ENCODE peak calls at places on chromosomes 12 and 14, in nine cellular contexts. One of them, this sample, is unnamed.

GRCh38 chr12:75482636-75483035 is 2.1 kb downstream of the GLIPR1 start:
- DNase-seq in B cell: no peak
- DNase-seq in activated CD8-positive, alpha-beta T cell treated with anti-CD3 and anti-CD28 coated beads for 36 hours: no peak
- DNase-seq in adrenal gland: no peak
- DNase-seq in AG10803: no peak
- DNase-seq in CD8-positive, alpha-beta T cell: no peak
- DNase-seq in fibroblast of the aortic adventitia: peak
- DNase-seq in WTC11: no peak
- DNase-seq in IMR-90: no peak
- DNase-seq in this sample: no peak

GRCh38 chr12:65248656-65249633 is 29.5 kb upstream of the MSRB3 start:
- DNase-seq in adrenal gland: peak
- DNase-seq in fibroblast of the aortic adventitia: peak
- DNase-seq in B cell: no peak
- DNase-seq in CD8-positive, alpha-beta T cell: no peak
- DNase-seq in IMR-90: no peak
- DNase-seq in AG10803: no peak
- DNase-seq in activated CD8-positive, alpha-beta T cell treated with anti-CD3 and anti-CD28 coated beads for 36 hours: peak
- DNase-seq in WTC11: no peak
- DNase-seq in this sample: no peak

GRCh38 chr12:6647083-6647604 is at the start of gene ACRBP:
- DNase-seq in WTC11: peak
- DNase-seq in AG10803: peak
- DNase-seq in IMR-90: peak
- DNase-seq in fibroblast of the aortic adventitia: peak
- DNase-seq in adrenal gland: peak
- DNase-seq in B cell: peak
- DNase-seq in CD8-positive, alpha-beta T cell: no peak
- DNase-seq in activated CD8-positive, alpha-beta T cell treated with anti-CD3 and anti-CD28 coated beads for 36 hours: peak
- DNase-seq in this sample: peak

GRCh38 chr14:99809864-99810854 is 16.9 kb downstream of the EML1 start:
- DNase-seq in adrenal gland: no peak
- DNase-seq in activated CD8-positive, alpha-beta T cell treated with anti-CD3 and anti-CD28 coated beads for 36 hours: no peak
- DNase-seq in WTC11: no peak
- DNase-seq in CD8-positive, alpha-beta T cell: no peak
- DNase-seq in fibroblast of the aortic adventitia: no peak
- DNase-seq in B cell: no peak
- DNase-seq in IMR-90: no peak
- DNase-seq in AG10803: peak
- DNase-seq in this sample: no peak

GRCh38 chr14:49946320-49947141 is 53.6 kb downstream of the ARF6 start:
- DNase-seq in B cell: no peak
- DNase-seq in AG10803: peak
- DNase-seq in WTC11: no peak
- DNase-seq in adrenal gland: peak
- DNase-seq in CD8-positive, alpha-beta T cell: no peak
- DNase-seq in fibroblast of the aortic adventitia: peak
- DNase-seq in activated CD8-positive, alpha-beta T cell treated with anti-CD3 and anti-CD28 coated beads for 36 hours: peak
- DNase-seq in IMR-90: peak
- DNase-seq in this sample: no peak

GRCh38 chr12:71755146-71755892 is 656 bp downstream of the RAB21 start:
- DNase-seq in CD8-positive, alpha-beta T cell: peak
- DNase-seq in activated CD8-positive, alpha-beta T cell treated with anti-CD3 and anti-CD28 coated beads for 36 hours: peak
- DNase-seq in adrenal gland: peak
- DNase-seq in B cell: peak
- DNase-seq in WTC11: no peak
- DNase-seq in AG10803: peak
- DNase-seq in fibroblast of the aortic adventitia: peak
- DNase-seq in IMR-90: peak
- DNase-seq in this sample: peak

GRCh38 chr12:70290126-70290525 is 46.9 kb downstream of the CNOT2 start:
- DNase-seq in adrenal gland: no peak
- DNase-seq in WTC11: no peak
- DNase-seq in IMR-90: no peak
- DNase-seq in activated CD8-positive, alpha-beta T cell treated with anti-CD3 and anti-CD28 coated beads for 36 hours: no peak
- DNase-seq in fibroblast of the aortic adventitia: no peak
- DNase-seq in CD8-positive, alpha-beta T cell: no peak
- DNase-seq in AG10803: peak
- DNase-seq in B cell: no peak
- DNase-seq in this sample: no peak

GRCh38 chr14:50531595-50532501 is 521 bp downstream of the MAP4K5 start:
- DNase-seq in activated CD8-positive, alpha-beta T cell treated with anti-CD3 and anti-CD28 coated beads for 36 hours: peak
- DNase-seq in AG10803: peak
- DNase-seq in WTC11: peak
- DNase-seq in CD8-positive, alpha-beta T cell: peak
- DNase-seq in IMR-90: peak
- DNase-seq in B cell: peak
- DNase-seq in fibroblast of the aortic adventitia: peak
- DNase-seq in adrenal gland: peak
- DNase-seq in this sample: peak

GRCh38 chr12:63876980-63877379 is 32.5 kb downstream of the SRGAP1 start:
- DNase-seq in B cell: no peak
- DNase-seq in fibroblast of the aortic adventitia: peak
- DNase-seq in CD8-positive, alpha-beta T cell: no peak
- DNase-seq in adrenal gland: no peak
- DNase-seq in IMR-90: no peak
- DNase-seq in AG10803: no peak
- DNase-seq in WTC11: no peak
- DNase-seq in activated CD8-positive, alpha-beta T cell treated with anti-CD3 and anti-CD28 coated beads for 36 hours: no peak
- DNase-seq in this sample: no peak

GRCh38 chr14:98906123-98906995 is 365.6 kb downstream of the BCL11B start:
- DNase-seq in fibroblast of the aortic adventitia: no peak
- DNase-seq in WTC11: no peak
- DNase-seq in B cell: no peak
- DNase-seq in AG10803: peak
- DNase-seq in CD8-positive, alpha-beta T cell: no peak
- DNase-seq in adrenal gland: no peak
- DNase-seq in activated CD8-positive, alpha-beta T cell treated with anti-CD3 and anti-CD28 coated beads for 36 hours: no peak
- DNase-seq in IMR-90: no peak
- DNase-seq in this sample: no peak

GRCh38 chr14:92649934-92650545 is 98.4 kb downstream of the LGMN start:
- DNase-seq in B cell: no peak
- DNase-seq in adrenal gland: peak
- DNase-seq in IMR-90: peak
- DNase-seq in WTC11: no peak
- DNase-seq in CD8-positive, alpha-beta T cell: no peak
- DNase-seq in AG10803: peak
- DNase-seq in fibroblast of the aortic adventitia: peak
- DNase-seq in activated CD8-positive, alpha-beta T cell treated with anti-CD3 and anti-CD28 coated beads for 36 hours: no peak
- DNase-seq in this sample: no peak

GRCh38 chr14:105207460-105207901 is 26.4 kb upstream of the NUDT14 start:
- DNase-seq in adrenal gland: no peak
- DNase-seq in AG10803: no peak
- DNase-seq in WTC11: peak
- DNase-seq in CD8-positive, alpha-beta T cell: no peak
- DNase-seq in B cell: no peak
- DNase-seq in fibroblast of the aortic adventitia: no peak
- DNase-seq in IMR-90: no peak
- DNase-seq in activated CD8-positive, alpha-beta T cell treated with anti-CD3 and anti-CD28 coated beads for 36 hours: no peak
- DNase-seq in this sample: no peak

GRCh38 chr14:63510538-63510937 is 32.6 kb downstream of the PPP2R5E start:
- DNase-seq in adrenal gland: no peak
- DNase-seq in B cell: no peak
- DNase-seq in WTC11: no peak
- DNase-seq in fibroblast of the aortic adventitia: no peak
- DNase-seq in IMR-90: peak
- DNase-seq in CD8-positive, alpha-beta T cell: peak
- DNase-seq in AG10803: no peak
- DNase-seq in activated CD8-positive, alpha-beta T cell treated with anti-CD3 and anti-CD28 coated beads for 36 hours: peak
- DNase-seq in this sample: peak

GRCh38 chr12:25323774-25324086 is 73.0 kb upstream of the KRAS start:
- DNase-seq in WTC11: no peak
- DNase-seq in activated CD8-positive, alpha-beta T cell treated with anti-CD3 and anti-CD28 coated beads for 36 hours: peak
- DNase-seq in B cell: no peak
- DNase-seq in adrenal gland: no peak
- DNase-seq in CD8-positive, alpha-beta T cell: no peak
- DNase-seq in AG10803: no peak
- DNase-seq in IMR-90: no peak
- DNase-seq in fibroblast of the aortic adventitia: no peak
- DNase-seq in this sample: no peak

GRCh38 chr14:92670967-92671366 is 77.5 kb downstream of the LGMN start:
- DNase-seq in fibroblast of the aortic adventitia: peak
- DNase-seq in activated CD8-positive, alpha-beta T cell treated with anti-CD3 and anti-CD28 coated beads for 36 hours: peak
- DNase-seq in AG10803: peak
- DNase-seq in IMR-90: peak
- DNase-seq in WTC11: no peak
- DNase-seq in B cell: no peak
- DNase-seq in CD8-positive, alpha-beta T cell: no peak
- DNase-seq in adrenal gland: no peak
- DNase-seq in this sample: no peak

GRCh38 chr12:33942172-33942571 is 80.1 kb upstream of the ALG10 start:
- DNase-seq in AG10803: no peak
- DNase-seq in WTC11: no peak
- DNase-seq in adrenal gland: no peak
- DNase-seq in activated CD8-positive, alpha-beta T cell treated with anti-CD3 and anti-CD28 coated beads for 36 hours: no peak
- DNase-seq in IMR-90: no peak
- DNase-seq in fibroblast of the aortic adventitia: no peak
- DNase-seq in B cell: no peak
- DNase-seq in CD8-positive, alpha-beta T cell: no peak
- DNase-seq in this sample: no peak

GRCh38 chr12:131959641-131960589 is 10.2 kb downstream of the EP400 start:
- DNase-seq in fibroblast of the aortic adventitia: no peak
- DNase-seq in adrenal gland: peak
- DNase-seq in activated CD8-positive, alpha-beta T cell treated with anti-CD3 and anti-CD28 coated beads for 36 hours: no peak
- DNase-seq in IMR-90: no peak
- DNase-seq in CD8-positive, alpha-beta T cell: no peak
- DNase-seq in AG10803: no peak
- DNase-seq in WTC11: no peak
- DNase-seq in B cell: no peak
- DNase-seq in this sample: no peak

GRCh38 chr14:52013984-52014600 is 24.7 kb downstream of the RTRAF start:
- DNase-seq in WTC11: peak
- DNase-seq in activated CD8-positive, alpha-beta T cell treated with anti-CD3 and anti-CD28 coated beads for 36 hours: peak
- DNase-seq in IMR-90: no peak
- DNase-seq in CD8-positive, alpha-beta T cell: no peak
- DNase-seq in adrenal gland: no peak
- DNase-seq in AG10803: no peak
- DNase-seq in fibroblast of the aortic adventitia: no peak
- DNase-seq in B cell: no peak
- DNase-seq in this sample: no peak

GRCh38 chr14:73280903-73281302 is 43.6 kb downstream of the PAPLN start:
- DNase-seq in fibroblast of the aortic adventitia: no peak
- DNase-seq in WTC11: no peak
- DNase-seq in AG10803: no peak
- DNase-seq in activated CD8-positive, alpha-beta T cell treated with anti-CD3 and anti-CD28 coated beads for 36 hours: no peak
- DNase-seq in adrenal gland: no peak
- DNase-seq in CD8-positive, alpha-beta T cell: no peak
- DNase-seq in IMR-90: no peak
- DNase-seq in B cell: no peak
- DNase-seq in this sample: no peak
- TF ChIP-seq CTCF in fibroblast of the aortic adventitia: no peak
- TF ChIP-seq CTCF in WTC11: no peak
- TF ChIP-seq CTCF in AG10803: no peak
- TF ChIP-seq CTCF in activated CD8-positive, alpha-beta T cell treated with anti-CD3 and anti-CD28 coated beads for 36 hours: no peak
- TF ChIP-seq CTCF in adrenal gland: no peak
- TF ChIP-seq CTCF in CD8-positive, alpha-beta T cell: no peak
- TF ChIP-seq CTCF in IMR-90: peak
- TF ChIP-seq CTCF in B cell: no peak
- TF ChIP-seq CTCF in this sample: no peak

GRCh38 chr14:103099081-103099732 is 4.7 kb downstream of the EXOC3L4 start:
- DNase-seq in IMR-90: no peak
- DNase-seq in activated CD8-positive, alpha-beta T cell treated with anti-CD3 and anti-CD28 coated beads for 36 hours: no peak
- DNase-seq in CD8-positive, alpha-beta T cell: no peak
- DNase-seq in WTC11: peak
- DNase-seq in adrenal gland: no peak
- DNase-seq in fibroblast of the aortic adventitia: no peak
- DNase-seq in B cell: no peak
- DNase-seq in AG10803: no peak
- DNase-seq in this sample: no peak
- TF ChIP-seq CTCF in IMR-90: no peak
- TF ChIP-seq CTCF in activated CD8-positive, alpha-beta T cell treated with anti-CD3 and anti-CD28 coated beads for 36 hours: no peak
- TF ChIP-seq CTCF in CD8-positive, alpha-beta T cell: no peak
- TF ChIP-seq CTCF in WTC11: no peak
- TF ChIP-seq CTCF in adrenal gland: no peak
- TF ChIP-seq CTCF in fibroblast of the aortic adventitia: no peak
- TF ChIP-seq CTCF in B cell: no peak
- TF ChIP-seq CTCF in AG10803: no peak
- TF ChIP-seq CTCF in this sample: no peak

DNA sequence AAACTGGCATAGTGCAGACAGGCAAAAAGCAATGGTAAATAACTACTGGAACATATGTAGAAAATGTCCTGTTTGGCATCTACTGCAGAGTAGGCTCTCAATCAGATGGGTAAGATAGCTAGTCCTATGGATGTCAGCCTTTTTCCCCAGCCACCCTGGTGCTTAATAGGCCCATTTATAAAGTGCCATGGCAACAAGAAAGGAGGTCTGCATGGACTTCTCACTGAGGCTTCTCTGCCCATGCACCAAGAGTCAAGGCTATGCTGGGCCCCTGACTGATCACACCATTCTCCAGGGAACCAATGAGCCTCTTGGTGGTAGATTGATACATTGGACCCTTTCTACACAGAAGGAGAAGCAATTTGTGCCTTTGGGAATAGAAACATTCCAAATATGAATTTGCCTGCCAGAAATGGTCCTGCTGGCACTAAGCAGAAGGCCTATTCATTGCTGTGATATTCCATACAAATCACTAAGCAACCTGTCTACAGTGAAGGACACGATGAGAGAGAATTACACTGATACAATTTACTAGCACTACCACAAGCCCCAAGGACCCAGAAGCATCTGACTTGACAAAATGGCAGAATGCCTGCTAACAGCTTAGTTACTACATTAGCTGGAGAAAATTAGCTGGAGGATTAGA is 43.8 kb downstream of the RESF1 start:
- DNase-seq in AG10803: peak
- DNase-seq in adrenal gland: no peak
- DNase-seq in fibroblast of the aortic adventitia: peak
- DNase-seq in WTC11: no peak
- DNase-seq in B cell: no peak
- DNase-seq in activated CD8-positive, alpha-beta T cell treated with anti-CD3 and anti-CD28 coated beads for 36 hours: no peak
- DNase-seq in IMR-90: no peak
- DNase-seq in CD8-positive, alpha-beta T cell: no peak
- DNase-seq in this sample: no peak
- TF ChIP-seq CTCF in AG10803: no peak
- TF ChIP-seq CTCF in adrenal gland: no peak
- TF ChIP-seq CTCF in fibroblast of the aortic adventitia: no peak
- TF ChIP-seq CTCF in WTC11: no peak
- TF ChIP-seq CTCF in B cell: no peak
- TF ChIP-seq CTCF in activated CD8-positive, alpha-beta T cell treated with anti-CD3 and anti-CD28 coated beads for 36 hours: no peak
- TF ChIP-seq CTCF in IMR-90: no peak
- TF ChIP-seq CTCF in CD8-positive, alpha-beta T cell: no peak
- TF ChIP-seq CTCF in this sample: no peak

DNA sequence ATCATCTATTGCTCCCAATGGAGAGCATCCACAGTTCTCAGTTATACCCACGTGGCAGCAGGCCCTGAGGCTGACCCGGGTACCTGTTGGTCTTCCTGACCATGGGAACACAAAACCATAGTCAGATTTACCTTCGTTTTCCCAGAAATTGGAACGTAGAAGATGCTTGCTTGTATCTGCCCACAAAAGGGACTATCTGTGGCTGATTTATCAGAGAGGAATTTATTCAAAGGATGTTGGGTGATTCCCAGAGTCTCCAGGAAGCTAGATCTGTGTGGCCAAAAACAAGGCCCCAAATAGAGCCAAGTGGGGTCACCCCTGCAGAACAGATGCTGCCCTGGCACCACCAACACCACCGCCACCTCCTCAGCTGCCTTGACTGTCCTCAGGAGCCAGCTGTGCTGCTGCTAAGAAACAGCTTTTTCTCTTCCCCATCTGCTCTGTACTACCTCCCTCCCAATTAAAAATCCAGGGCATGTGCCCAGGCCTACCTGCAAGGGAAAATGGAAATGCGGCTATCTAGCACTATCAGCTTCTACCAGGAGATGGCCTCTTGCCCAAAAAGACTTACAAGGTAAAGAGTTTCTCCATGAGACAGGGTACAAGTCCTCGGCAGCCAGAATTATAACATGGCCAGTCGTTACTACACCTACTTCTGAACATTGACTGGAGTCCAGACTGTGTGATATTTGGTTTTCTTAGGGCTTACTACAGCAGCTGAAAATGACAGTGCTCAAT is 128.6 kb upstream of the PLEKHG7 start:
- DNase-seq in B cell: no peak
- DNase-seq in activated CD8-positive, alpha-beta T cell treated with anti-CD3 and anti-CD28 coated beads for 36 hours: no peak
- DNase-seq in fibroblast of the aortic adventitia: no peak
- DNase-seq in IMR-90: peak
- DNase-seq in AG10803: peak
- DNase-seq in adrenal gland: peak
- DNase-seq in CD8-positive, alpha-beta T cell: no peak
- DNase-seq in WTC11: peak
- DNase-seq in this sample: no peak
- TF ChIP-seq CTCF in B cell: no peak
- TF ChIP-seq CTCF in activated CD8-positive, alpha-beta T cell treated with anti-CD3 and anti-CD28 coated beads for 36 hours: peak
- TF ChIP-seq CTCF in fibroblast of the aortic adventitia: no peak
- TF ChIP-seq CTCF in IMR-90: peak
- TF ChIP-seq CTCF in AG10803: peak
- TF ChIP-seq CTCF in adrenal gland: peak
- TF ChIP-seq CTCF in CD8-positive, alpha-beta T cell: peak
- TF ChIP-seq CTCF in WTC11: peak
- TF ChIP-seq CTCF in this sample: peak

This sample was measured in GM13976.